ENCODE peak calls at places on chromosomes 7 and 10, in ten cellular contexts. Z is HL-60, H is heart right ventricle, J is HCT116, U is H1, I is Calu3, G is BJ, C is tibial nerve, N is RWPE1, E is endothelial cell. S is an unnamed sample.

GRCh38 chr10:23157691-23158369 is 34.3 kb upstream of the PTF1A start:
- DNase-seq in H (no peak), I (no peak), C (no peak), Z (no peak), J (peak), E (no peak), U (no peak), N (peak), G (no peak), S (no peak)

GRCh38 chr10:132929953-132930640 is 12.3 kb downstream of the CFAP46 start:
- DNase-seq in H (no peak), G (no peak), I (no peak), C (no peak), N (no peak), E (no peak), U (no peak), Z (peak), J (no peak), S (no peak)

GRCh38 chr10:75243426-75243825 is 7.7 kb upstream of the COMTD1 start:
- DNase-seq in E (no peak), Z (no peak), G (no peak), H (no peak), C (no peak), J (no peak), I (no peak), U (no peak), N (no peak), S (peak)

GRCh38 chr10:33412261-33413092 is 78.0 kb upstream of the NRP1 start:
- DNase-seq in J (no peak), C (no peak), N (peak), G (peak), H (no peak), Z (peak), U (no peak), I (peak), E (no peak), S (no peak)

GRCh38 chr10:54758791-54759190 is 42.2 kb downstream of the PCDH15 start:
- DNase-seq in J (no peak), E (no peak), G (no peak), C (no peak), I (peak), Z (no peak), N (no peak), H (no peak), U (no peak), S (no peak)

GRCh38 chr7:80608292-80608691 is 30.1 kb upstream of the CD36 start:
- DNase-seq in C (no peak), H (no peak), J (no peak), Z (no peak), G (no peak), N (no peak), I (no peak), E (no peak), U (no peak), S (no peak)

GRCh38 chr10:91883549-91884542 is 25.4 kb downstream of the FGFBP3 start:
- DNase-seq in J (no peak), H (no peak), Z (no peak), U (no peak), N (no peak), G (no peak), I (no peak), E (no peak), C (no peak), S (peak)

GRCh38 chr7:149733554-149734513 is 39.6 kb downstream of the ZNF467 start:
- DNase-seq in N (no peak), Z (no peak), J (no peak), G (no peak), C (no peak), H (no peak), E (no peak), I (no peak), U (no peak), S (no peak)

GRCh38 chr10:128092454-128092853 is 33.8 kb downstream of the MKI67 start:
- DNase-seq in J (no peak), U (no peak), E (no peak), Z (no peak), N (no peak), C (no peak), H (no peak), I (no peak), G (no peak), S (no peak)

GRCh38 chr7:105429746-105430612 is 41.3 kb upstream of the SRPK2 start:
- DNase-seq in U (no peak), Z (no peak), E (peak), I (peak), N (peak), G (no peak), C (peak), J (peak), H (no peak), S (no peak)
- TF ChIP-seq CTCF in U (no peak), Z (peak), E (peak), I (peak), N (peak), G (peak), C (peak), J (peak), H (peak), S (peak)

GRCh38 chr10:74033724-74034123 is 35.8 kb downstream of the VCL start:
- DNase-seq in H (no peak), G (no peak), U (no peak), J (no peak), N (no peak), Z (no peak), C (no peak), E (no peak), I (no peak), S (no peak)

GRCh38 chr10:74032900-74033655 is 35.2 kb downstream of the VCL start:
- DNase-seq in N (no peak), C (no peak), U (no peak), G (no peak), Z (no peak), J (no peak), E (no peak), H (no peak), I (no peak), S (no peak)

GRCh38 chr10:74036474-74036873 is 38.6 kb downstream of the VCL start:
- DNase-seq in J (no peak), H (no peak), I (no peak), E (no peak), G (no peak), N (no peak), Z (no peak), U (no peak), C (no peak), S (no peak)

GRCh38 chr10:74034301-74034700 is 36.4 kb downstream of the VCL start:
- DNase-seq in U (no peak), C (no peak), I (no peak), J (no peak), G (no peak), N (no peak), Z (no peak), E (no peak), H (no peak), S (no peak)

GRCh38 chr10:74035324-74035723 is 37.4 kb downstream of the VCL start:
- DNase-seq in N (no peak), G (no peak), E (no peak), Z (no peak), C (no peak), H (no peak), U (no peak), J (no peak), I (no peak), S (no peak)
- TF ChIP-seq CTCF in N (peak), G (peak), E (no peak), Z (no peak), C (peak), H (no peak), U (no peak), J (peak), I (no peak), S (no peak)

DNA sequence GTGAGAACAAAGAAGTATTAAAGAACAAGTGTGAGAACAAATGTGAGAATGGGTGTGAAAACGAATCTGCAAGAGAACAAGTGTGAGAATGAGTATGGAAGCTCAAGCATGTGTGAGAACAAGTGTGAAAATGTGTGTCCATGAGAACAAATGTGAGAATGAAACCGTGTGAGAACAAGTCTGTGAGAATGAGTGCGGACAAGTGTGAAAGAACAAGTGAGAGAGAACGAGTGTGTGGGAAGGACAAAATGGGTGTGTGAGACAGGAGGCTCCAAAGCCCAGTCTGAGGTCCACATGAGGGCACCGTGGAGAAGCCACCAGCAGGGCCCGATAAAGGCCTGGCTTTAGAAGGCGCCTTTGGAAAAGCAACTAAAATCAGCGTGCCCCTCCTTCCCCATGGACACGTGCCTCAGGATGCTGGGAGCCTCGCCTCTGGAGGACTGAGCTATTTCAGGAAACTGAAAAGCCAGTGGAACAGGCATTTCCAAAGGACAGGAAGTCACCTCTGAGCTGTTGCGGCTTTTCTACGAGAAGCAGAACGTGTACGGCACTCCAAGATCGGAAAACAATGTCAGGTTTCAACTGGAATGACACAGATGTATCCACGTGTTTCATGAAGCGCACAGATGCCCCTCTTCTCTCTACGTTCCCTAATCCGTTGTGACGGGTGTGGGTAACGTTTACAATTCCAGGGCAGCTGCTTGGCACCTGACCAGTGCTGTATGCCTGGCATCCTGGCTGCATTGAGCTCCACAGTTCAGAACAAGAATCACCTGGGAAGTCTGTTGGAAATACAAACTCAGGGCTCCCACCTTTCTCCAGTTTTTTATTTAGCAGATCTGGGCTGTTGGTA is 46.4 kb downstream of the ESYT2 start:
- DNase-seq in N (peak), Z (no peak), C (peak), J (no peak), G (peak), I (peak), H (peak), E (peak), U (no peak), S (peak)
- TF ChIP-seq CTCF in N (no peak), Z (no peak), C (peak), J (peak), G (peak), I (no peak), H (peak), E (no peak), U (no peak), S (no peak)

DNA sequence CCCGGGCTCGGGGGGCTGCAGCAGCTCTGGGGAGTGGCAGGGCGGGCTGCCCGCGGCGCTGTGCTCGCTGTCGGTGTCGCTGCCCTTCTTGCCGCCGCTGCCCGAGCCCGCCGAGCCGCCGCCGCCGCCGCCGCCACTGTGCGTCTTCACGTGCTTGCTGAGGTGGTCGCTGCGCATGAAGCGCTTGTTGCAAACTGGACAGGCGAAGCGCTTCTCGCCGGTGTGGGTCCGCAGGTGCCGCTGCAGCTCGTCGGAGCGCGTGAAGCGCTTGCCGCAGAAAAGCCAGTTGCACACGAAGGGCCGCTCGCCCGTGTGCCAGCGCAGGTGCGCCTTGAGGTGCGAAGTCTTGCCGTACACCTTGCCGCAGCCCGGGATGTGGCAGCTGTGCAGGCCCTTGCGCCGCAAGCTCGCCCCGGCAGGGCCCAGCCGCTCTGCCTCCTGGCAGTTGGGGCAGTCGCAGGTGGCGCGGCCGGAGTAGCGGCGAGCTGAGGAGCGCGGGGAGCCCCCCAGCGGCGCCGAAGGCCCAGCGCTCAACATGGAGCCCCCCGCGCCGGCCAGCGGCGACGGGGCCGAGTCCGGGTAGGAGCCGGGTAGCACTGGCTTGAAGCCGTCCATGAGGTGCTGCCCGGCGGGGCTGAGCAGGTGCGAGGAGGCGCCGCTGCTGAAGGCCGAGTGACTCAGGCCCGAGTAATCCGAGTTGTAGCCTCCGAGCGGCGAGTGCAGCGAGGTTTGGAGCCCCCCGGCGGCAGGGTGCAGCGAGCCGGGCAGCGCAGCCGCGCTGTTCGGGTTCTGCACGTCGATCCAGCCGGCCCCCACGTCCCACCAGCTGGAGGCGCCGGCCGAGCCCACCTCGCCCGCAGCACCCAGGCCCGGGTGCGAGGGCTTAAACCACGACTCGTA is 2.1 kb downstream of the SP8 start:
- DNase-seq in C (no peak), N (peak), E (peak), U (no peak), G (no peak), Z (no peak), J (no peak), H (no peak), I (peak), S (no peak)
- TF ChIP-seq CTCF in C (no peak), N (peak), E (peak), U (peak), G (no peak), Z (no peak), J (no peak), H (no peak), I (no peak), S (no peak)

DNA sequence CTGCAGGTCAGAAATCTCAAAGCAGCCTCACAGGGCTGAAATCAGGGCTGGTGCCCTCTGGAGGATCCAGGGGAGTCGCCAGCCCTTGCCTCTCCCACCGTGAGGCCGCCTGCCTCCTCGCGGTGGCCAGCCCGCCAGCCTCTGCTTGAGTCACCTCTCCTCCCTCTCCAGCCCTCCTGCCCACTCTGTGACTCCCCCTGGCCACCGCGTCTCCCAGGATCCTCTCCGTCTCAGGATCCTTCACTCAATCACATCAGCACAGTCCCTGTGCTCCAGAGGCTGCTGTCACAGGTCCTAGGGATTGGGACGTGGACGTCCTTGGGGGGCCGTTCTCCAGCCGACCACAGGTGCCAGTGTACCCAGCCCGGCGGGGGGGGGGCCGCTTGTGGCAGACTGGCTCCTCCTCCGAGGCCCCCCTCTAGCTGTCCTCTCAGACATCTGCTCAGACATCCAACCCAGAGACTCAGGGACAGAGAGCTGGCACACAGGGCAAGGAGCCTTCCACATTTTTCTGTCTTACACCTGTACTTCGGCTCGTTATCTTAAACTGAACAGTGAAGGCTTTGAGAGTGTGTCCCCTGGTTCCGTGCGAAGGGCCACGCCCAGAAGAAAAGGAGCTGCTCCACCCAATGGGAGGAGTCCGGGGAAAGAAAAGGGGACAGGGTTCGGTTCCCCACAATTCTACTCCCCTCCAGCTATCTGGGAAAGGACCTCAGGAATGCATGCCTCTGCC is 9.4 kb upstream of the PPP2R2D start:
- DNase-seq in G (no peak), Z (no peak), E (peak), I (peak), C (no peak), N (no peak), H (no peak), U (peak), J (no peak), S (no peak)
- TF ChIP-seq CTCF in G (no peak), Z (no peak), E (no peak), I (no peak), C (no peak), N (no peak), H (no peak), U (peak), J (peak), S (no peak)

GRCh38 chr10:21340341-21340740 is 185.1 kb downstream of the SKIDA1 start:
- DNase-seq in E (no peak), J (no peak), U (no peak), C (no peak), H (no peak), Z (no peak), G (no peak), N (no peak), I (no peak), S (no peak)

GRCh38 chr10:21330628-21331020 is 194.9 kb downstream of the SKIDA1 start:
- DNase-seq in N (no peak), U (no peak), J (no peak), C (no peak), Z (no peak), I (no peak), G (no peak), H (no peak), E (no peak), S (no peak)

GRCh38 chr10:21334891-21335696 is 190.4 kb downstream of the SKIDA1 start:
- DNase-seq in C (peak), Z (no peak), E (no peak), I (peak), J (no peak), H (peak), U (no peak), N (peak), G (peak), S (no peak)

GRCh38 chr10:21337171-21337792 is 188.2 kb downstream of the SKIDA1 start:
- DNase-seq in H (no peak), E (no peak), I (no peak), U (no peak), Z (no peak), C (no peak), G (no peak), N (no peak), J (no peak), S (no peak)

GRCh38 chr10:21336476-21337170 is 188.9 kb downstream of the SKIDA1 start:
- DNase-seq in G (peak), U (peak), Z (no peak), E (no peak), N (peak), C (no peak), H (no peak), I (peak), J (peak), S (no peak)
- TF ChIP-seq CTCF in G (no peak), U (peak), Z (no peak), E (no peak), N (no peak), C (no peak), H (no peak), I (peak), J (no peak), S (no peak)

DNA sequence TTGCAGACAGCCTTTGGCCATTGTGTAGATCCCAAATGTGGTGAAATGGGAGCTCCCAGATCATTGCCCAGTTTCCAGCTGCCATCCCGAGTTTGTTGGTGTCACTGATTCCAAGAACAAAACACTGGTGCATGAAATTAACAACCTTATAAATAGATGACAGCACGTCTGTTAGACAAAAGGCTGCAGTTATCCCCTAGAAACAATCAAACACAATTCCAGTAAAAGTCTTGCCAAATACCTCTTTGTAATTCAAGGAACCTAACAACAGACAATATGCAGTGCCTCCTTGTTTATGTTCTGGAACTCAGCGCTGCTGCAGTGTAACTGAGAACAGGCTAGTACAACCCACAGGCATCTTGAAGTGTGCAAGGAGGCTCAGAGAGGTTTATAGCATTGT is 404.5 kb downstream of the PAXIP1 start:
- DNase-seq in G (no peak), I (no peak), U (no peak), C (no peak), H (no peak), Z (no peak), E (no peak), N (no peak), J (no peak), S (no peak)
- TF ChIP-seq CTCF in G (no peak), I (no peak), U (no peak), C (no peak), H (no peak), Z (no peak), E (no peak), N (no peak), J (no peak), S (no peak)

GRCh38 chr10:125144693-125145623 is 15.4 kb downstream of the CTBP2 start:
- DNase-seq in C (no peak), N (peak), E (peak), I (peak), H (no peak), Z (no peak), J (peak), U (no peak), G (no peak), S (no peak)
- TF ChIP-seq CTCF in C (peak), N (peak), E (no peak), I (peak), H (no peak), Z (no peak), J (peak), U (peak), G (peak), S (no peak)

GRCh38 chr10:16989826-16990293 is 139.8 kb downstream of the CUBN start:
- DNase-seq in I (no peak), U (peak), E (no peak), N (no peak), H (no peak), C (no peak), G (no peak), J (no peak), Z (no peak), S (no peak)
- TF ChIP-seq CTCF in I (no peak), U (peak), E (no peak), N (no peak), H (no peak), C (no peak), G (no peak), J (no peak), Z (no peak), S (no peak)

GRCh38 chr7:1800876-1801275 is 130.8 kb downstream of the ELFN1 start:
- DNase-seq in J (no peak), G (no peak), E (no peak), I (no peak), U (no peak), C (no peak), H (no peak), N (no peak), Z (no peak), S (no peak)

GRCh38 chr7:1798191-1798590 is 128.1 kb downstream of the ELFN1 start:
- DNase-seq in E (no peak), N (no peak), J (no peak), U (no peak), H (no peak), Z (no peak), I (no peak), G (no peak), C (no peak), S (no peak)

GRCh38 chr7:1794888-1795542 is 124.9 kb downstream of the ELFN1 start:
- DNase-seq in J (no peak), G (no peak), I (no peak), E (no peak), U (no peak), Z (no peak), H (no peak), N (no peak), C (no peak), S (no peak)
- TF ChIP-seq CTCF in J (peak), G (peak), I (no peak), E (no peak), U (no peak), Z (no peak), H (no peak), N (no peak), C (no peak), S (no peak)